ENCODE peak calls at places on chromosomes 12 and 14, in ten cellular contexts. X is WTC11; J is NCI-H1092; A is Daoy; W is NCI-H1694 treated with DMSO at 0.1 percent for 48 hours; L is KG1; T is testis; U is choroid plexus epithelial cell; F is amniotic epithelial cell; E is activated T-cell treated with anti-CD3 and anti-CD28 coated beads, Interleukin-2, amount 50 U/mL, for 1 hour. V is an unnamed sample.

GRCh38 chr12:44174053-44174452 is 338.2 kb downstream of the TMEM117 start:
- DNase-seq in X (no peak), J (no peak), A (no peak), W (no peak), L (no peak), T (no peak), U (no peak), F (no peak), E (no peak), V (no peak)

GRCh38 chr12:108828774-108829173 is 28.6 kb downstream of the SSH1 start:
- DNase-seq in X (no peak), J (no peak), A (peak), W (no peak), L (no peak), T (no peak), U (peak), F (peak), E (no peak), V (no peak)

GRCh38 chr12:102765736-102766135 is 151.3 kb downstream of the PAH start:
- DNase-seq in X (no peak), J (no peak), A (peak), W (peak), L (no peak), T (no peak), U (peak), F (peak), E (no peak), V (no peak)

GRCh38 chr14:67569011-67569650 is 30.9 kb downstream of the PIGH start:
- DNase-seq in X (peak), J (no peak), A (no peak), W (no peak), L (no peak), T (no peak), U (no peak), F (no peak), E (no peak), V (no peak)

GRCh38 chr12:95445884-95446482 is 28.0 kb upstream of the METAP2 start:
- DNase-seq in X (no peak), J (no peak), A (no peak), W (no peak), L (no peak), T (no peak), U (no peak), F (no peak), E (no peak), V (no peak)

GRCh38 chr14:95313707-95314106 is 6.0 kb downstream of the CLMN start:
- DNase-seq in X (no peak), J (no peak), A (peak), W (no peak), L (no peak), T (peak), U (peak), F (peak), E (no peak), V (no peak)

GRCh38 chr12:122454739-122455138 is 32.3 kb upstream of the CLIP1 start:
- DNase-seq in X (no peak), J (no peak), A (no peak), W (no peak), L (no peak), T (no peak), U (no peak), F (no peak), E (no peak), V (no peak)

GRCh38 chr14:26527095-26527494 is 70.7 kb downstream of the NOVA1 start:
- DNase-seq in X (no peak), J (no peak), A (peak), W (no peak), L (no peak), T (no peak), U (no peak), F (no peak), E (no peak), V (no peak)

GRCh38 chr12:128844031-128844635 is 9.1 kb upstream of the GLT1D1 start:
- DNase-seq in X (peak), J (no peak), A (peak), W (no peak), L (no peak), T (no peak), U (no peak), F (no peak), E (no peak), V (no peak)

GRCh38 chr12:65720136-65720535 is 104.1 kb upstream of the HMGA2 start:
- DNase-seq in X (no peak), J (no peak), A (peak), W (no peak), L (no peak), T (no peak), U (peak), F (peak), E (no peak), V (no peak)

GRCh38 chr14:67418368-67419174 is 6.6 kb upstream of the PLEK2 start:
- DNase-seq in X (no peak), J (no peak), A (peak), W (no peak), L (no peak), T (no peak), U (no peak), F (peak), E (no peak), V (no peak)

GRCh38 chr14:22973217-22974032 is 8.9 kb downstream of the AJUBA start:
- DNase-seq in X (peak), J (no peak), A (peak), W (peak), L (no peak), T (peak), U (peak), F (peak), E (peak), V (no peak)

GRCh38 chr12:47458273-47458672 is 247.6 kb downstream of the RPAP3 start:
- DNase-seq in X (no peak), J (no peak), A (no peak), W (no peak), L (no peak), T (no peak), U (no peak), F (peak), E (no peak), V (no peak)

GRCh38 chr14:36556811-36557433 is 25.5 kb downstream of the NKX2-8 start:
- DNase-seq in X (peak), J (peak), A (peak), W (peak), L (no peak), T (peak), U (peak), F (no peak), E (no peak), V (no peak)

GRCh38 chr14:50714452-50715073 is 46.5 kb upstream of the SAV1 start:
- DNase-seq in X (no peak), J (no peak), A (peak), W (peak), L (peak), T (peak), U (peak), F (peak), E (no peak), V (no peak)

GRCh38 chr12:108635997-108636808 is 2.5 kb upstream of the SELPLG start:
- DNase-seq in X (no peak), J (no peak), A (no peak), W (no peak), L (no peak), T (no peak), U (no peak), F (no peak), E (no peak), V (no peak)

GRCh38 chr12:62689042-62689839 is 222.6 kb downstream of the MON2 start:
- DNase-seq in X (no peak), J (no peak), A (no peak), W (no peak), L (no peak), T (no peak), U (peak), F (peak), E (no peak), V (no peak)

GRCh38 chr14:104442611-104443390 is 136.8 kb upstream of the C14orf180 start:
- DNase-seq in X (no peak), J (no peak), A (no peak), W (no peak), L (no peak), T (no peak), U (no peak), F (no peak), E (no peak), V (no peak)

GRCh38 chr12:89029961-89030360 is 322.3 kb downstream of the DUSP6 start:
- DNase-seq in X (no peak), J (no peak), A (no peak), W (no peak), L (no peak), T (no peak), U (no peak), F (peak), E (no peak), V (no peak)

GRCh38 chr12:8681129-8681902 is 16.5 kb upstream of the RIMKLB start:
- DNase-seq in X (no peak), J (no peak), A (peak), W (no peak), L (no peak), T (no peak), U (peak), F (peak), E (no peak), V (no peak)

GRCh38 chr14:74611672-74612345 is at the start of gene LTBP2:
- DNase-seq in X (peak), J (no peak), A (peak), W (peak), L (peak), T (peak), U (peak), F (no peak), E (peak), V (no peak)

GRCh38 chr14:77579760-77580159 is 36.7 kb downstream of the SPTLC2 start:
- DNase-seq in X (no peak), J (no peak), A (no peak), W (no peak), L (no peak), T (no peak), U (no peak), F (no peak), E (no peak), V (no peak)

GRCh38 chr14:78022059-78022458 is 148.1 kb upstream of the NRXN3 start:
- DNase-seq in X (peak), J (peak), A (peak), W (peak), L (peak), T (peak), U (peak), F (peak), E (no peak), V (no peak)

GRCh38 chr12:116194935-116195431 is 82.5 kb downstream of the MED13L start:
- DNase-seq in X (no peak), J (no peak), A (no peak), W (no peak), L (no peak), T (no peak), U (no peak), F (no peak), E (peak), V (no peak)

GRCh38 chr12:19166956-19167355 is 37.4 kb downstream of the PLEKHA5 start:
- DNase-seq in X (no peak), J (no peak), A (no peak), W (no peak), L (no peak), T (no peak), U (no peak), F (no peak), E (no peak), V (no peak)

GRCh38 chr12:19894049-19894448 is 454.8 kb downstream of the AEBP2 start:
- DNase-seq in X (no peak), J (no peak), A (no peak), W (no peak), L (no peak), T (no peak), U (peak), F (peak), E (no peak), V (no peak)